ENCODE peak calls at places on chromosomes 12 and 14, in eight cellular contexts. U, L, C, X, R, T, W and P are unnamed samples.

GRCh38 chr12:115712676-115713075 is 564.8 kb downstream of the MED13L start:
- DNase-seq in U (no peak), L (no peak), C (no peak), X (no peak), R (no peak), T (no peak), W (no peak), P (no peak)

GRCh38 chr12:123034022-123034541 is 53.6 kb downstream of the ARL6IP4 start:
- DNase-seq in U (peak), L (no peak), C (no peak), X (no peak), R (no peak), T (peak), W (no peak), P (no peak)

GRCh38 chr12:43226151-43226550 is 325.9 kb downstream of the ADAMTS20 start:
- DNase-seq in U (no peak), L (no peak), C (no peak), X (no peak), R (no peak), T (no peak), W (no peak), P (no peak)

GRCh38 chr14:32710351-32711102 is 228.2 kb upstream of the NPAS3 start:
- DNase-seq in U (no peak), L (no peak), C (no peak), X (peak), R (no peak), T (no peak), W (peak), P (no peak)

GRCh38 chr14:32683679-32684078 is 255.0 kb upstream of the NPAS3 start:
- DNase-seq in U (no peak), L (no peak), C (no peak), X (no peak), R (no peak), T (no peak), W (no peak), P (no peak)

GRCh38 chr14:68873379-68873778 is 80.5 kb upstream of the ZFP36L1 start:
- DNase-seq in U (no peak), L (no peak), C (no peak), X (no peak), R (no peak), T (no peak), W (peak), P (no peak)

GRCh38 chr12:53062011-53062961 is 12.4 kb downstream of the TNS2 start:
- DNase-seq in U (no peak), L (no peak), C (no peak), X (no peak), R (no peak), T (peak), W (no peak), P (no peak)

GRCh38 chr12:114935658-114936057 is 251.7 kb upstream of the TBX3 start:
- DNase-seq in U (no peak), L (no peak), C (peak), X (no peak), R (no peak), T (no peak), W (no peak), P (peak)

GRCh38 chr12:95767703-95768102 is 22.9 kb downstream of the NTN4 start:
- DNase-seq in U (no peak), L (no peak), C (no peak), X (no peak), R (no peak), T (no peak), W (no peak), P (no peak)

GRCh38 chr14:68039593-68039992 is 220.0 kb downstream of the RAD51B start:
- DNase-seq in U (no peak), L (no peak), C (no peak), X (no peak), R (no peak), T (no peak), W (no peak), P (no peak)

GRCh38 chr12:41190360-41190759 is 2.2 kb downstream of the PDZRN4 start:
- DNase-seq in U (no peak), L (peak), C (no peak), X (peak), R (no peak), T (peak), W (peak), P (peak)

GRCh38 chr12:47990351-47991105 is 13.7 kb downstream of the COL2A1 start:
- DNase-seq in U (peak), L (no peak), C (no peak), X (peak), R (no peak), T (no peak), W (no peak), P (no peak)

GRCh38 chr14:72617391-72618011 is 276.4 kb downstream of the DPF3 start:
- DNase-seq in U (no peak), L (no peak), C (no peak), X (peak), R (no peak), T (peak), W (no peak), P (no peak)

GRCh38 chr12:91189526-91189925 is 6.9 kb upstream of the DCN start:
- DNase-seq in U (no peak), L (no peak), C (no peak), X (peak), R (no peak), T (no peak), W (no peak), P (no peak)

GRCh38 chr12:124639407-124639806 is 72.0 kb upstream of the NCOR2 start:
- DNase-seq in U (no peak), L (no peak), C (no peak), X (no peak), R (no peak), T (no peak), W (no peak), P (no peak)

GRCh38 chr14:104877806-104878550 is 12.9 kb downstream of the CEP170B start:
- DNase-seq in U (no peak), L (no peak), C (no peak), X (no peak), R (peak), T (no peak), W (no peak), P (no peak)